ENCODE peak calls at places on chromosomes 3 and 15, in four cellular contexts. U, T, L and F are unnamed samples. For H3K4me1, the result is how much of the 10 kb centered on the place peaks cover.

GRCh38 chr15:99741835-99742234 is 8.6 kb upstream of the LYSMD4 start:
- DNase-seq in T (no peak), U (no peak), L (peak), F (no peak)

GRCh38 chr15:67120839-67121540 is 55.6 kb downstream of the SMAD3 start:
- DNase-seq in L (no peak), U (peak), T (no peak), F (no peak)

GRCh38 chr3:182620715-182621434 is 172.4 kb upstream of the ATP11B start:
- DNase-seq in L (no peak), U (no peak), T (no peak), F (no peak)

GRCh38 chr15:32838338-32838737 is 120.5 kb downstream of the GREM1 start:
- DNase-seq in U (no peak), L (no peak), T (no peak), F (no peak)

GRCh38 chr3:24048843-24049242 is 103.8 kb downstream of the NR1D2 start:
- DNase-seq in L (no peak), T (no peak), U (no peak), F (no peak)

GRCh38 chr3:63328386-63328785 is 50.3 kb downstream of the SYNPR start:
- DNase-seq in T (no peak), U (peak), L (no peak), F (no peak)

GRCh38 chr3:56145410-56145809 is 322.9 kb downstream of the ERC2 start:
- DNase-seq in T (no peak), U (no peak), L (no peak), F (no peak)

GRCh38 chr15:75891895-75892294 is 11.8 kb upstream of the FBXO22 start:
- DNase-seq in U (peak), L (no peak), T (no peak), F (no peak)

GRCh38 chr15:35880896-35881295 is 334.9 kb upstream of the DPH6 start:
- DNase-seq in L (no peak), T (no peak), U (no peak), F (no peak)

GRCh38 chr3:187967982-187968381 is 186.0 kb upstream of the LPP start:
- DNase-seq in T (no peak), L (no peak), U (peak), F (no peak)

GRCh38 chr3:52092891-52093290 is 36.5 kb upstream of the DUSP7 start:
- DNase-seq in U (no peak), L (no peak), T (no peak), F (no peak)

GRCh38 chr3:102353148-102353547 is 81.7 kb upstream of the ZPLD1 start:
- DNase-seq in T (no peak), L (no peak), U (no peak), F (no peak)

GRCh38 chr3:24199775-24200247 is 254.7 kb downstream of the NR1D2 start:
- DNase-seq in L (no peak), U (no peak), T (no peak), F (no peak)

GRCh38 chr3:39232859-39233258 is 40.5 kb upstream of the XIRP1 start:
- DNase-seq in T (no peak), U (no peak), L (no peak), F (no peak)

DNA sequence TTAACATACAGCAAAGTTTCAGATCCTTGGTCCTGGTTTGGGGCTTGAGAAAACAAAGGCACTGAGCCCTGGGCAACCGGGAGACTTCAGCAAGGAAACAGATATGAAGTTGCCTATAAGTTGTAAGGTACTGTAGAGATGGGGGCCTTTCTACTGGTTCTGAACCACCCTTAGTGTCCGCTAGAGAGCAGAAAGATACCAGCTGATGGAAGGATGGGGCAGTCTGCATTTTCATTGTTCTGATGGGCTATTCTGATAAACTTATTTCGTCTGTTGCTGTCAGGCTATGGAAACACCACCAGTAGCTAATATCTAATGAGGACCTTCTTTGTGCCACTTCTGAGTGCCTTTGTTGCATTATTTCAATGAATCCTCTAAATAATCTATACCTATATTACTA is 38.7 kb downstream of the FGD5 start:
- DNase-seq in U (no peak), T (no peak), L (no peak), F (no peak)
- H3K56ac ChIP-seq in U (no peak), T (no peak), L (no peak), F (no peak)

DNA sequence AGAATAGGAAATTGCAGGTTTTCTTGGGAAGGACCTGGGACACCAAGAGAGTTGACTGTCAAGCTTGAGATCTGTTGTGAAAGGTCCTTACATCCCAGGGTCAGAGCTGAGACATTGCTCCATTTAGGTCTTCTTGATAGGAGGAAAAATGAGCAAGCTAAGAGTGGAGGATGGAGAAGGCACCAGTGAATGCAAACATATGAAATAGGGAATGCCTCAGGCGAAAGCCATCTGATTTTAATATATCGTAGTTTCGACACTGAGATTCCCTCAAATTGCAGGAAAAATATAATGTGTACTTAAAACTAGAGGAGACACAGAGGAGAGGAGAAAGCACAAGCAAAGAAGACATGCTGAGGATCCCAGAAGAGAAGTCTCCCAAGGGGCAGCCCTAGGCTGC is 85.5 kb downstream of the TM4SF4 start:
- DNase-seq in U (no peak), T (no peak), L (no peak), F (no peak)
- H3K4me1 ChIP-seq in U (under half), T (under half), L (under half), F (under half)

DNA sequence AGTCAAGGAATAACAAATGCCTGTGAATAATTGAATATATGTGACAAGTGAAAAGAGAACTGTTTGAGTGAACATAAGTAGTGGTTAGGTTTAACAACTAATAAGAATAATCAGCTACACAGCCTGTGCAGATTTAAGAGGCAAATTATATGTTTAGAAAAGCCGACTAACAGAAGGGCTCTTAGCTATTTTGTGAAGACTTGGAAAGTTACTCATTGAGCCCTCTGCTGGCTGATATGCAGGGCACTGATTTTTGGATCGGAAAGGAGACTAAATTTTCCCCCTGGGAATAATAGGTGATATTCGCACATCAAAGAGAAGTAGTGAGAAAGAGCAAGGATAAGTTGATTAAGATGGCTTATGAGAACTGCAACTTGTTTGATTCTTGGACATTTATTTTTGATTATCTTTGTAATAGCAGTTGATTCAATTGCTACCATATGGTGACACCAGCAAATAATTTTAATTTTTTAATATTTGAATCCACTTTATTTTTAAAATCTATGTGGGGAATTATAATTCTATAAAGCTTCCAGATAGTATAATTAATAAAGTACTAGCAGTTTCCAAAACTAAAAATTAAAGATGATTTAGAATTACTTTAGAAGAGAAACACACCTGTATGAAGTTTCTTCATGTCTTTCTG is 156.2 kb downstream of the NLGN1 start:
- DNase-seq in T (no peak), L (no peak), U (peak), F (peak)
- H3K56ac ChIP-seq in T (no peak), L (no peak), U (no peak), F (no peak)

DNA sequence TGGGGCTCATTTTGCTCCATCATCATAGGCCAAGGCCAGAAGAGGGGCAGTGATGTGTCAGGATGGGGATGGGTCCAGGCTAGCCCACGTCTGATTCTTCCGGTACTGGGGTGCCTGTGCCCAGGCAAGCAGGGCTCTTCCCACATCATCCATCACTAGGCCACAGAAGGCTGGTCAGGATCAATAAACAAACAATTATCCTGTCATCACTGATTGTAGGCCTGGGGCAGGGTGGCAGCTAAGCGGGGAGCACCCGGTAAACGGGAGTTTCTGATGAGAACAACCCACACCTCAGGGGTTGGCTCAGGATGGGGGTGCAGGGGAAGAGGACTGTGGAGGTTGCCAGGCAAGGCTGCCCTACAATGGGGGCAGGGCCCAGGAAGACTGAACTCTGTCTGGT is 18.1 kb upstream of the CACNA2D2 start:
- DNase-seq in U (no peak), L (no peak), T (no peak), F (no peak)
- H3K4me1 ChIP-seq in U (under half), L (half or more), T (under half), F (under half)

GRCh38 chr15:39438795-39439577 is 141.9 kb upstream of the THBS1 start:
- DNase-seq in T (no peak), L (no peak), U (peak), F (peak)
- H3K56ac ChIP-seq in T (no peak), L (no peak), U (no peak), F (no peak)

GRCh38 chr3:100776736-100777135 is 67.4 kb downstream of the TFG start:
- DNase-seq in U (peak), T (peak), L (peak), F (peak)
- H3K4me1 ChIP-seq in U (under half), T (under half), L (under half), F (under half)

DNA sequence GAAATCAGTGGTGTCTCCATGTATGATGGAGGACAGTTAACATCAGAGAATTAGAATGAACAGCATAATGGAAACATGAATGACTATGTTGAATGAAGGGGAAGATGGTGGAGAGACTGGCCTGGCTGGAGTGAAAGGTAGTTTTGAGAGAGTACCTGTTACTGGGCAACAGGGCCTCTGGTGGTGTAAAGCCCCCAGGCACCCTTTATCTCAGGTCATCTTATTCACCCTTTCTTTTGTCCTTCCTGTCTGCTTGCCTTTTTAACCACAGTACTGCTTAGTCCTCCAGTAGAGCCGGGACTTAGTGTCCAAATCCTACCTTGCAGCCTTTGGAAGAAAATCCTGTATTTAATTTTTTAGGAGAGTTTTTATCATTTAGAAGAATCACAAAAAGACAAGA is 6.2 kb downstream of the IREB2 start:
- DNase-seq in U (no peak), T (no peak), L (no peak), F (peak)
- H3K56ac ChIP-seq in U (no peak), T (no peak), L (no peak), F (no peak)